ENCODE peak calls at places on chromosomes 16 and 17, in five cellular contexts. E is GM12865, Z is thoracic aorta, O is ascending aorta, Q is GM06990. X is an unnamed sample.

GRCh38 chr16:67441289-67441753 is 10.4 kb downstream of the HSD11B2 start:
- DNase-seq in O (no peak), Z (no peak), E (no peak), Q (no peak), X (no peak)

GRCh38 chr16:14187517-14188338 is 116.6 kb downstream of the MRTFB start:
- DNase-seq in Z (no peak), E (no peak), Q (no peak), O (no peak), X (no peak)

GRCh38 chr17:29613371-29613837 is 9.3 kb downstream of the CORO6 start:
- DNase-seq in O (peak; percentile 96), E (peak; percentile 88), Q (peak; percentile 91), Z (peak; percentile 72), X (peak; percentile 91)

GRCh38 chr17:80919331-80920284 is 72.0 kb upstream of the CHMP6 start:
- DNase-seq in Q (no peak), Z (no peak), O (no peak), E (no peak), X (no peak)

GRCh38 chr17:61318684-61319098 is 81.0 kb upstream of the TBX2 start:
- DNase-seq in Z (no peak), O (no peak), E (peak; percentile 16), Q (no peak), X (no peak)

GRCh38 chr16:89188064-89188441 is 12.3 kb downstream of the SLC22A31 start:
- DNase-seq in Z (no peak), O (no peak), Q (peak; percentile 15), E (no peak), X (no peak)

GRCh38 chr17:76497979-76498885 is 3.0 kb downstream of the RHBDF2 start:
- DNase-seq in O (peak; percentile 88), Z (peak; percentile 38), Q (peak; percentile 56), E (peak; percentile 61), X (no peak)

GRCh38 chr16:2426941-2427361 is 2.3 kb upstream of the CCNF start:
- DNase-seq in Z (no peak), E (no peak), O (peak; percentile 60), Q (no peak), X (no peak)

GRCh38 chr16:4087099-4087885 is 28.9 kb downstream of the ADCY9 start:
- DNase-seq in Z (no peak), E (no peak), Q (no peak), O (peak; percentile 57), X (no peak)

GRCh38 chr16:50245417-50246298 is 20.7 kb upstream of the ADCY7 start:
- DNase-seq in E (peak; percentile 61), Z (no peak), Q (peak; percentile 52), O (peak; percentile 81), X (peak; percentile 97)

GRCh38 chr17:60398227-60398959 is 6.5 kb upstream of the USP32 start:
- DNase-seq in Z (no peak), Q (peak; percentile 58), O (no peak), E (peak; percentile 56), X (peak; percentile 37)

GRCh38 chr16:67301080-67301757 is 21.9 kb downstream of the PLEKHG4 start:
- DNase-seq in E (no peak), Z (no peak), Q (no peak), O (no peak), X (no peak)

GRCh38 chr16:16096161-16096857 is 127.0 kb downstream of the ABCC6 start:
- DNase-seq in E (no peak), Z (peak; percentile 49), O (peak; percentile 87), Q (no peak), X (no peak)
- TF ChIP-seq CTCF in E (no peak), Z (peak; percentile 30), O (no peak), Q (peak; percentile 18), X (no peak)

DNA sequence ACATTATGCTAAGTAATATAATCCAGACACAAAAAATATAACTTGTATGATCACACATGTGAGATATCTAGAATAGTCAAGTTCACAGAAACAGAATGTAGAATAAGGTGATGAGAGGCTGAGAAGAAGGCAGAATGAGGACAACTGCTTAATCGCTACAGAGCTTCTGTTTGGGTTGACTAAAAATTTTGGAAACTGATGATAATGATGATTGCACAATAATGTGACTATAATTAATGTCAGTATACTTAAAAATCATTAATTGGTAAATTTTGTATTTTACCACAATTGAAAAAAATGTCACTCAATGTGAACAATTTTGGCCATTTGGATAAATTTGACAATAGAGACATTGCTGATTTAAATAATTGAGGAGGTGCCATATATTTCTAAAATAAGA is 1374.4 kb upstream of the CDH8 start:
- DNase-seq in E (no peak), Z (no peak), O (no peak), Q (no peak), X (no peak)
- TF ChIP-seq CTCF in E (no peak), Z (no peak), O (no peak), Q (no peak), X (no peak)

GRCh38 chr16:84044108-84044488 is 1.5 kb upstream of the SLC38A8 start:
- DNase-seq in E (peak; percentile 24), Q (no peak), O (no peak), Z (no peak), X (no peak)
- TF ChIP-seq CTCF in E (no peak), Q (peak; percentile 22), O (peak; percentile 7), Z (no peak), X (no peak)

DNA sequence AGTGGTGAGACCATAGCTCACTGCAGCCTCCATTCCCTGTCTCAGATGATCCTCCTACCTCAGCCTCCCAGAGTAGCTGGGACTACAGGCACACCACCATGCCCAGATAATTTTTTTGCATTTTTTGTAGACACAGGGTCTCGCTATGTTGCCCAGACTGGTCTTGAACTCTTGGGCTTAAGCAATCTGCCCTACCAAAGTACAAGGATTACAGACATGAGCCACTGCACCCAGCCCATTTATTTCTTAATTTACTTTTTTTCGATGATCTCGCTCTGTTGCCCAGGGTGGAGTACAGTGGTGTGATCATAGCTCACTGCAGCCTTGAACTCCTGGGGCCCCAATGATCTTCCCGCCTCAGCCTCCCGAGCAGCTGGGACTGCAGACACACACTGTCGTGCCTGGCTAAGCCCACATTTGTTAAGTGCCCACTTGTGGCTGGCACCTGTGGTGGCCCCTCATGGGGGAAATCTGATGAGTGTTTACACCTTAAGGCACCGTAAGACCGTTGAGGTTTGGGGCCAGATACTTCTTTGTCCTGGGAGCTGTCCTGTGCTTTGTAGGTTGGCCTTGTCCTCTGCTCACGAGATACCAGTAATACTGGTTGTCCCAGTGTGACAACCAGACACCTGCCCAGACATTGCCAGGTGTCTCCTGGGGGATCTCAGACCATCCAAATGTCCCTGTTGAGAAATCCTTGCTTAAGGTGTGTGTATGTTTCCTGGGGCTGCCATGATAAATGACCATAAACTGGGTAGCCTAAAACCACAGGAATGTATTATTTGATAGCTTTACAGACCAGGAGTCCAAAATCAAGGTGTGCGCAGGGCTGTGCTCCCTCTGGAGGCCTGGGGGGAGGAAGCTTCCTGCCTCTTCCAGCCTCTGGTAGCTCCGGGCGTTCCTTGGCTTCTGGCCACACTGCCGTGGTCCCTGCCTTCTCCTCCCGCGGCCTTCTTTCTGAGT is 141.4 kb upstream of the GSE1 start:
- DNase-seq in Z (no peak), O (no peak), Q (no peak), E (no peak), X (no peak)
- TF ChIP-seq CTCF in Z (no peak), O (no peak), Q (no peak), E (no peak), X (no peak)

DNA sequence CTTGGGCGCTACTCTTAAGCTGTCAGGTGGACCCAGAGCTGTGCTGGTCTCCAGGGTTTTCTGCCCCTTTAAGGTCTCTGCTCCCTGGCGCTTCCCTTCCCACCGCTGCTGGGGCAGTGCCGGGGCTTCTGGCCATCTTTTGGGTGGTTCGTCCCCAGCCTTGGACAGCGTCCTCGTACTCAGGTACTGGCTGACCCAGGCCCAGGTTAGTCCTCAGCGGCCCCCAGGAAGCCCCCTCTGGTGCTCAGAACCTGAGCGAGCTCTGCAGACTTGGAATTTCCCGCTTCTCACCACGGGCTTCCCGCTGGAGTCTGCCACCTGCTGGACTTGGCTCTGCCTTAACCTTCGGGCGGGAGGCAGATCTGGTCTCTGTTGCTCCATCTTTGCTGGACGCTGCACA is 94.1 kb upstream of the ZNF750 start:
- DNase-seq in Q (no peak), Z (no peak), E (no peak), O (peak; percentile 40), X (no peak)
- TF ChIP-seq CTCF in Q (no peak), Z (no peak), E (no peak), O (no peak), X (no peak)